ENCODE peak calls at places on chromosomes 7 and 10, in six cellular contexts. One of them, this sample, is unnamed.

GRCh38 chr7:93156884-93157283 is 8.7 kb upstream of the SAMD9L start:
- DNase-seq in COR-L47: no peak
- DNase-seq in T-helper 9 cell: no peak
- DNase-seq in stimulated activated CD8-positive, alpha-beta memory T cell treated with anti-CD3 and anti-CD28 coated beads, Interleukin-15, amount 100 ng/mL, for 24 hours: no peak
- DNase-seq in amniotic stem cell: no peak
- DNase-seq in GM13976: no peak
- DNase-seq in this sample: no peak

GRCh38 chr7:64879097-64879730 is 23.9 kb upstream of the ZNF273 start:
- DNase-seq in COR-L47: no peak
- DNase-seq in T-helper 9 cell: no peak
- DNase-seq in stimulated activated CD8-positive, alpha-beta memory T cell treated with anti-CD3 and anti-CD28 coated beads, Interleukin-15, amount 100 ng/mL, for 24 hours: no peak
- DNase-seq in amniotic stem cell: no peak
- DNase-seq in GM13976: no peak
- DNase-seq in this sample: no peak

GRCh38 chr10:1488970-1489548 is 248.3 kb downstream of the ADARB2 start:
- DNase-seq in COR-L47: no peak
- DNase-seq in T-helper 9 cell: no peak
- DNase-seq in stimulated activated CD8-positive, alpha-beta memory T cell treated with anti-CD3 and anti-CD28 coated beads, Interleukin-15, amount 100 ng/mL, for 24 hours: no peak
- DNase-seq in amniotic stem cell: no peak
- DNase-seq in GM13976: peak
- DNase-seq in this sample: no peak

GRCh38 chr7:95430864-95431263 is 4.0 kb downstream of the PON2 start:
- DNase-seq in COR-L47: no peak
- DNase-seq in T-helper 9 cell: no peak
- DNase-seq in stimulated activated CD8-positive, alpha-beta memory T cell treated with anti-CD3 and anti-CD28 coated beads, Interleukin-15, amount 100 ng/mL, for 24 hours: no peak
- DNase-seq in amniotic stem cell: no peak
- DNase-seq in GM13976: no peak
- DNase-seq in this sample: no peak

GRCh38 chr10:114706458-114707055 is 48.5 kb upstream of the ABLIM1 start:
- DNase-seq in COR-L47: no peak
- DNase-seq in T-helper 9 cell: no peak
- DNase-seq in stimulated activated CD8-positive, alpha-beta memory T cell treated with anti-CD3 and anti-CD28 coated beads, Interleukin-15, amount 100 ng/mL, for 24 hours: no peak
- DNase-seq in amniotic stem cell: no peak
- DNase-seq in GM13976: no peak
- DNase-seq in this sample: no peak

GRCh38 chr10:99084161-99084560 is 151.5 kb downstream of the HPSE2 start:
- DNase-seq in COR-L47: no peak
- DNase-seq in T-helper 9 cell: no peak
- DNase-seq in stimulated activated CD8-positive, alpha-beta memory T cell treated with anti-CD3 and anti-CD28 coated beads, Interleukin-15, amount 100 ng/mL, for 24 hours: no peak
- DNase-seq in amniotic stem cell: no peak
- DNase-seq in GM13976: no peak
- DNase-seq in this sample: no peak

GRCh38 chr7:117110480-117111315 is 157.4 kb downstream of the ST7 start:
- DNase-seq in COR-L47: no peak
- DNase-seq in T-helper 9 cell: no peak
- DNase-seq in stimulated activated CD8-positive, alpha-beta memory T cell treated with anti-CD3 and anti-CD28 coated beads, Interleukin-15, amount 100 ng/mL, for 24 hours: no peak
- DNase-seq in amniotic stem cell: no peak
- DNase-seq in GM13976: peak
- DNase-seq in this sample: no peak

GRCh38 chr7:21543528-21544302 is 876 bp downstream of the DNAH11 start:
- DNase-seq in COR-L47: peak
- DNase-seq in T-helper 9 cell: no peak
- DNase-seq in stimulated activated CD8-positive, alpha-beta memory T cell treated with anti-CD3 and anti-CD28 coated beads, Interleukin-15, amount 100 ng/mL, for 24 hours: no peak
- DNase-seq in amniotic stem cell: no peak
- DNase-seq in GM13976: peak
- DNase-seq in this sample: no peak

GRCh38 chr7:78095549-78095948 is 297.0 kb downstream of the PHTF2 start:
- DNase-seq in COR-L47: no peak
- DNase-seq in T-helper 9 cell: no peak
- DNase-seq in stimulated activated CD8-positive, alpha-beta memory T cell treated with anti-CD3 and anti-CD28 coated beads, Interleukin-15, amount 100 ng/mL, for 24 hours: no peak
- DNase-seq in amniotic stem cell: no peak
- DNase-seq in GM13976: no peak
- DNase-seq in this sample: no peak

GRCh38 chr10:71825217-71825616 is 25.8 kb downstream of the PSAP start:
- DNase-seq in COR-L47: no peak
- DNase-seq in T-helper 9 cell: no peak
- DNase-seq in stimulated activated CD8-positive, alpha-beta memory T cell treated with anti-CD3 and anti-CD28 coated beads, Interleukin-15, amount 100 ng/mL, for 24 hours: no peak
- DNase-seq in amniotic stem cell: no peak
- DNase-seq in GM13976: no peak
- DNase-seq in this sample: no peak

GRCh38 chr10:116287906-116288501 is 15.0 kb upstream of the GFRA1 start:
- DNase-seq in COR-L47: no peak
- DNase-seq in T-helper 9 cell: no peak
- DNase-seq in stimulated activated CD8-positive, alpha-beta memory T cell treated with anti-CD3 and anti-CD28 coated beads, Interleukin-15, amount 100 ng/mL, for 24 hours: no peak
- DNase-seq in amniotic stem cell: peak
- DNase-seq in GM13976: peak
- DNase-seq in this sample: no peak

GRCh38 chr10:96038476-96039387 is 4.7 kb upstream of the CCNJ start:
- DNase-seq in COR-L47: no peak
- DNase-seq in T-helper 9 cell: no peak
- DNase-seq in stimulated activated CD8-positive, alpha-beta memory T cell treated with anti-CD3 and anti-CD28 coated beads, Interleukin-15, amount 100 ng/mL, for 24 hours: no peak
- DNase-seq in amniotic stem cell: no peak
- DNase-seq in GM13976: no peak
- DNase-seq in this sample: no peak

GRCh38 chr10:112678581-112678980 is 231.6 kb downstream of the VTI1A start:
- DNase-seq in COR-L47: no peak
- DNase-seq in T-helper 9 cell: no peak
- DNase-seq in stimulated activated CD8-positive, alpha-beta memory T cell treated with anti-CD3 and anti-CD28 coated beads, Interleukin-15, amount 100 ng/mL, for 24 hours: no peak
- DNase-seq in amniotic stem cell: no peak
- DNase-seq in GM13976: no peak
- DNase-seq in this sample: no peak

GRCh38 chr10:68869623-68870022 is 31.5 kb upstream of the DDX50 start:
- DNase-seq in COR-L47: no peak
- DNase-seq in T-helper 9 cell: no peak
- DNase-seq in stimulated activated CD8-positive, alpha-beta memory T cell treated with anti-CD3 and anti-CD28 coated beads, Interleukin-15, amount 100 ng/mL, for 24 hours: no peak
- DNase-seq in amniotic stem cell: no peak
- DNase-seq in GM13976: no peak
- DNase-seq in this sample: no peak

GRCh38 chr7:6250364-6250833 is 22.0 kb downstream of the CYTH3 start:
- DNase-seq in COR-L47: no peak
- DNase-seq in T-helper 9 cell: no peak
- DNase-seq in stimulated activated CD8-positive, alpha-beta memory T cell treated with anti-CD3 and anti-CD28 coated beads, Interleukin-15, amount 100 ng/mL, for 24 hours: no peak
- DNase-seq in amniotic stem cell: no peak
- DNase-seq in GM13976: peak
- DNase-seq in this sample: no peak

GRCh38 chr10:36462194-36462593 is 663.2 kb upstream of the ANKRD30A start:
- DNase-seq in COR-L47: no peak
- DNase-seq in T-helper 9 cell: no peak
- DNase-seq in stimulated activated CD8-positive, alpha-beta memory T cell treated with anti-CD3 and anti-CD28 coated beads, Interleukin-15, amount 100 ng/mL, for 24 hours: no peak
- DNase-seq in amniotic stem cell: no peak
- DNase-seq in GM13976: no peak
- DNase-seq in this sample: no peak

GRCh38 chr10:125343118-125343752 is 182.9 kb upstream of the CTBP2 start:
- DNase-seq in COR-L47: no peak
- DNase-seq in T-helper 9 cell: no peak
- DNase-seq in stimulated activated CD8-positive, alpha-beta memory T cell treated with anti-CD3 and anti-CD28 coated beads, Interleukin-15, amount 100 ng/mL, for 24 hours: no peak
- DNase-seq in amniotic stem cell: no peak
- DNase-seq in GM13976: peak
- DNase-seq in this sample: no peak

GRCh38 chr10:108411181-108411580 is 1246.7 kb upstream of the SORCS1 start:
- DNase-seq in COR-L47: no peak
- DNase-seq in T-helper 9 cell: no peak
- DNase-seq in stimulated activated CD8-positive, alpha-beta memory T cell treated with anti-CD3 and anti-CD28 coated beads, Interleukin-15, amount 100 ng/mL, for 24 hours: no peak
- DNase-seq in amniotic stem cell: no peak
- DNase-seq in GM13976: no peak
- DNase-seq in this sample: no peak

GRCh38 chr10:5743736-5744135 is 59.1 kb downstream of the TASOR2 start:
- DNase-seq in COR-L47: no peak
- DNase-seq in T-helper 9 cell: no peak
- DNase-seq in stimulated activated CD8-positive, alpha-beta memory T cell treated with anti-CD3 and anti-CD28 coated beads, Interleukin-15, amount 100 ng/mL, for 24 hours: no peak
- DNase-seq in amniotic stem cell: no peak
- DNase-seq in GM13976: no peak
- DNase-seq in this sample: no peak

GRCh38 chr7:143460585-143460984 is 17.1 kb upstream of the TAS2R41 start:
- DNase-seq in COR-L47: no peak
- DNase-seq in T-helper 9 cell: no peak
- DNase-seq in stimulated activated CD8-positive, alpha-beta memory T cell treated with anti-CD3 and anti-CD28 coated beads, Interleukin-15, amount 100 ng/mL, for 24 hours: no peak
- DNase-seq in amniotic stem cell: no peak
- DNase-seq in GM13976: no peak
- DNase-seq in this sample: no peak

GRCh38 chr10:121596668-121597503 is 1.4 kb downstream of the FGFR2 start:
- DNase-seq in COR-L47: no peak
- DNase-seq in T-helper 9 cell: no peak
- DNase-seq in stimulated activated CD8-positive, alpha-beta memory T cell treated with anti-CD3 and anti-CD28 coated beads, Interleukin-15, amount 100 ng/mL, for 24 hours: no peak
- DNase-seq in amniotic stem cell: no peak
- DNase-seq in GM13976: no peak
- DNase-seq in this sample: no peak

GRCh38 chr10:124324856-124325657 is 93.7 kb downstream of the OAT start:
- DNase-seq in COR-L47: no peak
- DNase-seq in T-helper 9 cell: no peak
- DNase-seq in stimulated activated CD8-positive, alpha-beta memory T cell treated with anti-CD3 and anti-CD28 coated beads, Interleukin-15, amount 100 ng/mL, for 24 hours: no peak
- DNase-seq in amniotic stem cell: no peak
- DNase-seq in GM13976: no peak
- DNase-seq in this sample: no peak

GRCh38 chr7:20229652-20230500 is 12.7 kb upstream of the MACC1 start:
- DNase-seq in COR-L47: no peak
- DNase-seq in T-helper 9 cell: no peak
- DNase-seq in stimulated activated CD8-positive, alpha-beta memory T cell treated with anti-CD3 and anti-CD28 coated beads, Interleukin-15, amount 100 ng/mL, for 24 hours: no peak
- DNase-seq in amniotic stem cell: peak
- DNase-seq in GM13976: no peak
- DNase-seq in this sample: peak

GRCh38 chr10:73131295-73131694 is 21.0 kb downstream of the NUDT13 start:
- DNase-seq in COR-L47: no peak
- DNase-seq in T-helper 9 cell: no peak
- DNase-seq in stimulated activated CD8-positive, alpha-beta memory T cell treated with anti-CD3 and anti-CD28 coated beads, Interleukin-15, amount 100 ng/mL, for 24 hours: no peak
- DNase-seq in amniotic stem cell: no peak
- DNase-seq in GM13976: no peak
- DNase-seq in this sample: no peak

GRCh38 chr7:17651296-17651695 is 289.0 kb downstream of the SNX13 start:
- DNase-seq in COR-L47: no peak
- DNase-seq in T-helper 9 cell: no peak
- DNase-seq in stimulated activated CD8-positive, alpha-beta memory T cell treated with anti-CD3 and anti-CD28 coated beads, Interleukin-15, amount 100 ng/mL, for 24 hours: no peak
- DNase-seq in amniotic stem cell: no peak
- DNase-seq in GM13976: no peak
- DNase-seq in this sample: no peak

GRCh38 chr10:62031522-62031921 is 130.0 kb downstream of the ARID5B start:
- DNase-seq in COR-L47: no peak
- DNase-seq in T-helper 9 cell: no peak
- DNase-seq in stimulated activated CD8-positive, alpha-beta memory T cell treated with anti-CD3 and anti-CD28 coated beads, Interleukin-15, amount 100 ng/mL, for 24 hours: no peak
- DNase-seq in amniotic stem cell: no peak
- DNase-seq in GM13976: no peak
- DNase-seq in this sample: no peak

GRCh38 chr10:129963831-129964501 is at the start of gene EBF3:
- DNase-seq in COR-L47: peak
- DNase-seq in T-helper 9 cell: no peak
- DNase-seq in stimulated activated CD8-positive, alpha-beta memory T cell treated with anti-CD3 and anti-CD28 coated beads, Interleukin-15, amount 100 ng/mL, for 24 hours: peak
- DNase-seq in amniotic stem cell: peak
- DNase-seq in GM13976: no peak
- DNase-seq in this sample: no peak

GRCh38 chr10:76902949-76903348 is 734.7 kb downstream of the KCNMA1 start:
- DNase-seq in COR-L47: no peak
- DNase-seq in T-helper 9 cell: no peak
- DNase-seq in stimulated activated CD8-positive, alpha-beta memory T cell treated with anti-CD3 and anti-CD28 coated beads, Interleukin-15, amount 100 ng/mL, for 24 hours: no peak
- DNase-seq in amniotic stem cell: no peak
- DNase-seq in GM13976: no peak
- DNase-seq in this sample: no peak

This sample was measured in brain pericyte.